ENCODE peak calls at places on chromosomes 6 and 20, in four cellular contexts. R is Caco-2, F is cardiac muscle cell, W is heart left ventricle. P is an unnamed sample.

GRCh38 chr6:158040804-158041347 is 59.2 kb downstream of the SYNJ2 start:
- DNase-seq in R (no peak), F (no peak), W (no peak), P (no peak)

GRCh38 chr6:41558033-41558807 is 12.0 kb downstream of the FOXP4 start:
- DNase-seq in F (no peak), W (no peak), R (no peak), P (no peak)

GRCh38 chr6:113694278-113695077 is 162.7 kb upstream of the MARCKS start:
- DNase-seq in F (no peak), W (no peak), R (no peak), P (no peak)

GRCh38 chr6:113645576-113645970 is 211.6 kb upstream of the MARCKS start:
- DNase-seq in R (peak; percentile 67), W (no peak), F (no peak), P (no peak)

GRCh38 chr6:92779758-92780157 is 639.6 kb downstream of the EPHA7 start:
- DNase-seq in R (no peak), W (no peak), F (peak; percentile 78), P (no peak)

GRCh38 chr6:159065751-159066329 is 21.0 kb upstream of the TAGAP start:
- DNase-seq in F (no peak), W (no peak), R (no peak), P (no peak)

GRCh38 chr6:32983493-32983848 is 15.1 kb downstream of the BRD2 start:
- DNase-seq in F (no peak), W (no peak), R (no peak), P (no peak)

GRCh38 chr20:55415567-55416142 is 589.7 kb downstream of the CBLN4 start:
- DNase-seq in F (peak; percentile 18), W (no peak), R (peak; percentile 24), P (no peak)

GRCh38 chr20:59159091-59159821 is 4.4 kb upstream of the ZNF831 start:
- DNase-seq in F (peak; percentile 13), W (no peak), R (peak; percentile 48), P (no peak)

GRCh38 chr6:75563032-75563431 is 38.6 kb upstream of the SENP6 start:
- DNase-seq in F (peak; percentile 32), W (no peak), R (peak; percentile 46), P (no peak)

GRCh38 chr6:154569136-154569862 is 58.8 kb upstream of the CNKSR3 start:
- DNase-seq in R (no peak), W (no peak), F (no peak), P (no peak)

GRCh38 chr20:51456511-51457280 is 85.8 kb downstream of the NFATC2 start:
- DNase-seq in R (no peak), F (peak; percentile 91), W (peak; percentile 94), P (no peak)

GRCh38 chr6:81634155-81634880 is 118.2 kb downstream of the TENT5A start:
- DNase-seq in R (no peak), W (no peak), F (no peak), P (no peak)

GRCh38 chr20:38172344-38172743 is 7.3 kb upstream of the TGM2 start:
- DNase-seq in R (no peak), F (no peak), W (no peak), P (no peak)

GRCh38 chr6:41039060-41039998 is at the start of gene UNC5CL:
- DNase-seq in W (no peak), R (peak; percentile 83), F (peak; percentile 64), P (no peak)

GRCh38 chr20:63702751-63703470 is 4.9 kb downstream of the ARFRP1 start:
- DNase-seq in W (peak; percentile 19), F (no peak), R (peak; percentile 17), P (no peak)

GRCh38 chr6:162058281-162058875 is 669.2 kb downstream of the PRKN start:
- DNase-seq in W (peak; percentile 36), R (peak; percentile 45), F (no peak), P (no peak)

GRCh38 chr6:138465007-138465645 is 34.2 kb downstream of the NHSL1 start:
- DNase-seq in F (no peak), W (no peak), R (no peak), P (no peak)

GRCh38 chr20:52127309-52127708 is 64.3 kb downstream of the ZFP64 start:
- DNase-seq in F (no peak), W (no peak), R (no peak), P (no peak)

GRCh38 chr6:139852484-139853140 is 478.2 kb upstream of the CITED2 start:
- DNase-seq in F (no peak), W (no peak), R (no peak), P (no peak)

GRCh38 chr6:39342692-39343460 is 20.4 kb upstream of the KCNK16 start:
- DNase-seq in W (no peak), F (no peak), R (no peak), P (no peak)

GRCh38 chr20:63848003-63848911 is 13.0 kb upstream of the ABHD16B start:
- DNase-seq in R (no peak), F (no peak), W (no peak), P (no peak)

GRCh38 chr6:116145786-116146675 is 20.1 kb upstream of the COL10A1 start:
- DNase-seq in F (no peak), R (peak; percentile 42), W (no peak), P (no peak)

GRCh38 chr6:154122195-154122925 is 83.3 kb downstream of the OPRM1 start:
- DNase-seq in F (no peak), W (no peak), R (no peak), P (no peak)

GRCh38 chr6:14028631-14029030 is 88.9 kb upstream of the CD83 start:
- DNase-seq in F (no peak), W (no peak), R (no peak), P (no peak)

GRCh38 chr6:12614468-12614867 is 102.1 kb upstream of the PHACTR1 start:
- DNase-seq in F (no peak), W (no peak), R (no peak), P (no peak)

GRCh38 chr6:3324262-3324942 is 65.7 kb downstream of the PSMG4 start:
- DNase-seq in R (no peak), W (peak; percentile 47), F (no peak), P (no peak)

GRCh38 chr6:157285422-157285779 is 37.9 kb downstream of the TMEM242 start:
- DNase-seq in F (no peak), R (no peak), W (no peak), P (no peak)

GRCh38 chr6:98094696-98095095 is 739.7 kb upstream of the POU3F2 start:
- DNase-seq in R (no peak), W (no peak), F (no peak), P (no peak)

GRCh38 chr6:34248198-34248726 is 544 bp downstream of the SMIM29 start:
- DNase-seq in W (peak; percentile 62), R (peak; percentile 60), F (no peak), P (no peak)

GRCh38 chr6:96499781-96500180 is 21.8 kb upstream of the UFL1 start:
- DNase-seq in R (no peak), W (no peak), F (no peak), P (no peak)

GRCh38 chr20:23826541-23827018 is at the start of gene CST2:
- DNase-seq in F (no peak), W (no peak), R (no peak), P (no peak)

GRCh38 chr6:91812596-91813274 is 1225.9 kb upstream of the MAP3K7 start:
- DNase-seq in R (no peak), W (no peak), F (no peak), P (no peak)

GRCh38 chr6:165340532-165340931 is 31.1 kb upstream of the C6orf118 start:
- DNase-seq in R (no peak), W (no peak), F (no peak), P (no peak)

GRCh38 chr6:137512768-137513605 is 18.8 kb upstream of the OLIG3 start:
- DNase-seq in R (no peak), W (no peak), F (no peak), P (no peak)

DNA sequence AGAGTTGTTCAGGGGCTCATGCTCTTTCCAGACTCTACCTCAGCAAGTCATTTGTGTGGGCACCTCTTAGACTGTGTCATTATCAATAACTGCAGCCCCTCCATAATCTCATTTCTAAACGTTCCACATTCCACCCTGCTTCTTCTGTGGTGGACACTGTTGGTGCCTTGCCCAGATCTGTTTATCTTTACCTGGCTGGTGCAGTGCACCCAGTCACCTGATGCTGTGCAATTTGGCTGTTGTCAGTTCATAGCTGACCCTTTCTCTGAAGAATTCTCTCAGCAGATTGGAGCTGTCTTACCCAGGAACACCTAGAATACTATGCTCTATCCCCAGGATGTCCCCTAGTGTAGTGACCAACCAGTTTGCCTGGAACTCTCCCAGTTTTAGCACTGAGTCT is 80.0 kb downstream of the ATRN start:
- DNase-seq in R (no peak), F (no peak), W (no peak), P (no peak)
- TF ChIP-seq CTCF in R (no peak), F (no peak), W (no peak), P (no peak)

GRCh38 chr20:12798286-12798685 is 210.5 kb upstream of the SPTLC3 start:
- DNase-seq in F (no peak), R (no peak), W (no peak), P (no peak)
- TF ChIP-seq CTCF in F (no peak), R (no peak), W (no peak), P (no peak)

DNA sequence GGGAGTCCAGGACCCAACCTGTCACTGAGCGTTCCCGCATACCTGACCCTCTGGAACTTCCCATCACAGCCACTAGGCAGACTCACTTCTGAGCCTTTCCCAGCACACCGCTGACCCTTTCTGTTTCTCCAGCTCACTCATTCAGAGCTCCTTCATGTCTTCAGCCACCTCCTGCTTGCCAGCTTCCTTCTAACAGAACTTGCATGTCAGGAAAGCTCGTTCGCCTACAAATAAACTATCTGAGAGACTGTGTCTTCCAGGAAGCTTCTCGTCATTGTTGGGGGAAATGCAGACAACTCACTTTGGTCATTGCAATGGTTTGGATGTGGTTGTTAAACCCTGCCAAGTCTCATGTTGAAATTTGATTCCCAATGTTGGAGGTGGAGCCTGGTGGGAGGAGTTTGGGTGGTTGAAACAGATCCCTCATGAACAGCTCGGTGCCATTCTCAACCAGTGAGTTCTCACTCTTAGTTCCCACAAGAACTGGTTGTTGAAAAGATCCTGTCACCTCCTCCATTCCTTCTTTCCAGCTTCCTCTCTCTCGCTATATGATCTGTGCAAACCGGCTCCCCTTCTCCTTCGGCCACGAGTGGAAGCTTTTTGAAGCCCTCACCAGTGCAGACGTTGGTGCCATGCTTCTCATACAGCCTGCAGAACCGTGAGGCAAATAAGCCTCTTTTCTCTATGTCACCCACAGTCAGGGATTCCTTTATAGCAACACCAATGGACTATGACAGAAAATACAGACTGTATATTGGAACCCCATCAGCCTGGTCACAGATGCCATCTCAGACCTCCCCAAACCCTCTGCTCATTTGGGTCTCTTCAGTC is 1.4 kb upstream of the MUC21 start:
- DNase-seq in W (no peak), R (peak; percentile 55), F (peak; percentile 68), P (no peak)
- TF ChIP-seq CTCF in W (no peak), R (peak; percentile 48), F (peak; percentile 28), P (peak; percentile 55)

DNA sequence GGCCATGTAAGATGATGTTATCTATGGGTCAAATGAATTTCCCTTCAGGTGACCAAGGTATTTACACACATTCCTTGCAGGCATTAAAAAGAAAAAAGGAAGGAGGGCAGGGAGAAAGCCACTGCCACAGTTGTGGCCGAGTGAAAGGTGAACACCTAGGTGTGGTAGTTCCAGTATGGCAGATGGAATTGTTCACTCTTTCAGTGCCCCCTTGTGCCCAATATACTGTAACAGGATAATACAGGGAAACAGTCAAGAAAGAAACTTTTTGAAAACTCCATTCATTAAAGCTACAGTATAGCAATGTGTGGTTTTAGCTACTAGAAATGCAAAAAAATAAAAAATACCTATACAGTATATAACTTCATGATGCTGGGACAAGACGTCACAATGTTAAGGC is 52.1 kb downstream of the BMP2 start:
- DNase-seq in F (peak; percentile 27), R (peak; percentile 52), W (no peak), P (no peak)
- TF ChIP-seq CTCF in F (peak; percentile 24), R (peak; percentile 46), W (no peak), P (peak; percentile 32)

P was measured in progenitor cell of endocrine pancreas.